ENCODE peak calls at places on chromosomes 11 and 22, in four cellular contexts. F, V, U and O are unnamed samples.

GRCh38 chr22:29315286-29316195 is at the start of gene RASL10A:
- DNase-seq in F (no peak), V (no peak), U (no peak), O (peak; percentile 64)

GRCh38 chr11:81104051-81104450 is 1629.6 kb downstream of the FAM181B start:
- DNase-seq in F (no peak), V (no peak), U (no peak), O (no peak)

GRCh38 chr11:26949846-26950245 is 44.1 kb upstream of the FIBIN start:
- DNase-seq in F (no peak), V (no peak), U (no peak), O (no peak)

GRCh38 chr11:100851584-100852152 is 164.6 kb downstream of the ARHGAP42 start:
- DNase-seq in F (no peak), V (no peak), U (no peak), O (no peak)

GRCh38 chr22:37230673-37231405 is 13.2 kb downstream of the RAC2 start:
- DNase-seq in F (no peak), V (no peak), U (peak; percentile 61), O (no peak)

GRCh38 chr11:117930208-117930570 is 987 bp upstream of the TMPRSS13 start:
- DNase-seq in F (no peak), V (no peak), U (no peak), O (no peak)

GRCh38 chr11:16604784-16605439 is 133.5 kb upstream of the C11orf58 start:
- DNase-seq in F (peak; percentile 92), V (no peak), U (no peak), O (peak; percentile 36)

GRCh38 chr11:13043912-13044628 is 35.0 kb downstream of the RASSF10 start:
- DNase-seq in F (no peak), V (no peak), U (no peak), O (no peak)

GRCh38 chr11:76841923-76842452 is 18.7 kb upstream of the ACER3 start:
- DNase-seq in F (no peak), V (no peak), U (no peak), O (no peak)

GRCh38 chr11:104319396-104319795 is 155.4 kb upstream of the PDGFD start:
- DNase-seq in F (no peak), V (no peak), U (no peak), O (no peak)

GRCh38 chr11:55661901-55662300 is at the start of gene OR4C6:
- DNase-seq in F (no peak), V (no peak), U (no peak), O (no peak)

GRCh38 chr11:27437824-27438594 is 34.6 kb downstream of the LGR4 start:
- DNase-seq in F (no peak), V (no peak), U (no peak), O (no peak)

GRCh38 chr22:27752771-27753170 is 48.8 kb downstream of the MN1 start:
- DNase-seq in F (no peak), V (no peak), U (no peak), O (no peak)

GRCh38 chr22:25334091-25334490 is 114.7 kb downstream of the CRYBB2 start:
- DNase-seq in F (peak; percentile 31), V (peak; percentile 49), U (peak; percentile 0), O (peak; percentile 73)

GRCh38 chr11:47175746-47176327 is 842 bp downstream of the ARFGAP2 start:
- DNase-seq in F (no peak), V (no peak), U (no peak), O (no peak)

GRCh38 chr22:40414306-40414705 is 43.9 kb downstream of the SGSM3 start:
- DNase-seq in F (no peak), V (no peak), U (no peak), O (no peak)

GRCh38 chr22:24205438-24206189 is 24.3 kb downstream of the SUSD2 start:
- DNase-seq in F (no peak), V (no peak), U (no peak), O (no peak)

GRCh38 chr22:19823638-19824196 is 31.0 kb downstream of the GNB1L start:
- DNase-seq in F (no peak), V (peak; percentile 62), U (no peak), O (no peak)

GRCh38 chr11:17528906-17529813 is 15.1 kb downstream of the USH1C start:
- DNase-seq in F (no peak), V (no peak), U (no peak), O (no peak)

GRCh38 chr11:61140416-61140815 is 20.8 kb downstream of the VPS37C start:
- DNase-seq in F (no peak), V (no peak), U (no peak), O (no peak)

GRCh38 chr11:62205441-62205840 is 3.0 kb upstream of the SCGB2A1 start:
- DNase-seq in F (no peak), V (no peak), U (no peak), O (no peak)

GRCh38 chr11:43124272-43124920 is 187.4 kb upstream of the API5 start:
- DNase-seq in F (no peak), V (no peak), U (no peak), O (no peak)

GRCh38 chr11:27416568-27417176 is 53.7 kb upstream of the CCDC34 start:
- DNase-seq in F (no peak), V (no peak), U (no peak), O (no peak)

GRCh38 chr11:78030429-78031325 is 7.6 kb upstream of the KCTD14 start:
- DNase-seq in F (no peak), V (peak; percentile 55), U (no peak), O (no peak)

GRCh38 chr11:100776212-100776896 is 89.3 kb downstream of the ARHGAP42 start:
- DNase-seq in F (no peak), V (peak; percentile 74), U (no peak), O (no peak)

GRCh38 chr22:28983788-28984441 is 77.7 kb downstream of the C22orf31 start:
- DNase-seq in F (no peak), V (no peak), U (no peak), O (no peak)

GRCh38 chr22:46730568-46731245 is 7.3 kb downstream of the CERK start:
- DNase-seq in F (no peak), V (no peak), U (no peak), O (no peak)

GRCh38 chr11:83158474-83158786 is 1.5 kb downstream of the PCF11 start:
- DNase-seq in F (no peak), V (no peak), U (no peak), O (no peak)

GRCh38 chr11:72975778-72976520 is 161.7 kb downstream of the ATG16L2 start:
- DNase-seq in F (no peak), V (peak; percentile 9), U (no peak), O (no peak)

DNA sequence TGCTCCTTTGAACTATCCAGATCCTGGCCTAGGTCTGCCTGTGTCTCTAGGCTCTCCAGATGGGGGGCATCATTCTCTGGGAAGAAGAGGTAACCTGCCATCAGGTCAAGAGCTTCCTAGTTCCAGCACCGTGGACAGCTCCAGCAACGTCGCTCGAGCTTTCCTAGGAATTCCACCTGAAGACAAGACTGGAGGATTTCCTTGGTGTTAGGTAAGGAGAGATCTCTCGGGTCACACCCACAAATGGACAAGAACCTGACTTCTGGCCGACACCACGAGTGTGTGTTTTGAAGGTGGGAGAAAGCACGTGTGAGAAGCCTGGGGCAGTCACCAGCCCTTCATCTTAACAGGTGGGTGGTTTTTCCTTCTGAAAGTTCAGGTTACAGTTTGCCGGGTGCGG is 1.2 kb downstream of the PRG3 start:
- DNase-seq in F (no peak), V (no peak), U (no peak), O (peak; percentile 26)
- TF ChIP-seq FOXK2 in F (no peak), V (no peak), U (no peak), O (no peak)

DNA sequence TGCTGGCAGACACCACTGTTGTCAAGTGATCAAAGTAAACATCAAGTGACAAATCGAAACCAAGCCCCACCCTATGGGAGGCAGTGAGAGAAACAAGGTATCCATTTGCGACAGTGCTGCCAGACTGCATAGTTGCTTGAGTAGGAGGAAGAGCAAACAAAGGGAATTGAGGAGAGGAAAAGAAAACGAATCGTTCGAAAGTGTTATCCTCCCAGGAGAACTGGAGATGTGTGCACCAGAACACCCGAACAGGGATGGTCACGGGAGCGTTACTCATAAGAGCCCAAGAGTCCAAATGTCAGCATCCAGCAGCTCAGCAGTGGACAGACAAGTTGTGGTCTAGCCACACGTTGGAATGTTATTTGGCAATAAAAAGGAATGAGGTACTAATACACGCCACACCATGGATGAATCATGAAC is 58.4 kb upstream of the NUP50 start:
- DNase-seq in F (no peak), V (peak; percentile 35), U (no peak), O (no peak)
- TF ChIP-seq BHLHE40 in F (no peak), V (no peak), U (no peak), O (no peak)

DNA sequence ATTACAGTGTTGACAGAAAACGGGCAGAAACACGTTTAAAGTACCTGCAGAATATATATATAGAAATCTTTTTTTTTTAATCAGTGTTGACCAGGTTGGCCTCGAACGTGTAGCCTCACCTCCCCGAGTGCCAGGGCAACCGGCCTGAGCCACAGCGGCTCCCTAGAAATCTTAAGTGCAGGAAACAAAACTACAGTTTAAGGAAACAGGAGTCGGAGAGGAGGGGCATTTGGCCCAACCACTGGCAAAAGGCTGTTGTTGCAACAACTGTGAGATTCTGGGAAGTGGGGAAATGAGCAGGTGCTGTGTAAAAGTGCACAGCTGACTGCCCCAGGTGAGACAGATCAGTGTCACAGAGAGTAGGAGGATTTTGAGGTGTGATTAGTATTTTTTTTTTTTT is 3.7 kb downstream of the YWHAH start:
- DNase-seq in F (no peak), V (no peak), U (no peak), O (no peak)
- TF ChIP-seq TARDBP in F (no peak), V (no peak), U (no peak), O (no peak)

GRCh38 chr22:42929838-42930155 is 72.7 kb upstream of the ARFGAP3 start:
- DNase-seq in F (no peak), V (no peak), U (no peak), O (no peak)

GRCh38 chr22:42931421-42932196 is 74.5 kb upstream of the ARFGAP3 start:
- DNase-seq in F (no peak), V (no peak), U (peak; percentile 79), O (no peak)

GRCh38 chr22:42932197-42932519 is 75.1 kb upstream of the ARFGAP3 start:
- DNase-seq in F (no peak), V (no peak), U (no peak), O (no peak)

GRCh38 chr22:42928969-42929837 is 72.1 kb upstream of the ARFGAP3 start:
- DNase-seq in F (no peak), V (peak; percentile 73), U (peak; percentile 61), O (no peak)

DNA sequence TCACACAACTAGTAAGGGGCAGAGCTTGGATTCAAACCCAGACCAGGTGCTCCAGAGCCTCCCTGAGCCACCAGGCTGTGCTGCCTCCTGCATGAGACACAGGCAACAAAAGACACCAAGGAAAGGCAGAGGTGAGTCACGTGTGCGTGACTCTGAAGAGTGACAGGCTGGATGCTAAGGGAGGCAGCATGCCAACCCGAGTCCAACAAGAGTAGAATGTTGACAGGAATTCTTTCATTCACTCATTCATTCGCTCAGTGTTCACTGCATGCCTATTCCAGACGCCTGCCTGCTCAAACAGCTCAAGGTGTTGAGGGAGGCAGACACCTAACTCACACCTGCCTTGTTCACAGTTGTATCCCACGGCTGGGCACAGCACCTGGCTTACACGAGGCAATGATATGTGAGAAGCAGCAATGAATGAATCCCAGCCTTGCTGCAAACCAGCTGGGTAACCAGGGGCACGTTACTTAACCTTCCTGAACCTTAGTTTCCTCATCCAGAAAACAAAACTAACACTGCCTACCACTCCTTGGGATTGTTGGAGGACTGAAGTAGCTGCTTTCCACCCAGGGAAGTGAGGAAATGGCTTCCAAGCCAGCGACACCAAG is 73.8 kb upstream of the ARFGAP3 start:
- DNase-seq in F (no peak), V (peak; percentile 53), U (no peak), O (no peak)
- TF ChIP-seq FOXK2 in F (no peak), V (no peak), U (no peak), O (no peak)